ENCODE peak calls at places on chromosomes 1 and 21, in ten cellular contexts. E is cardiac muscle cell; K is naive thymus-derived CD4-positive, alpha-beta T cell; R is mucosa of descending colon; Q is fibroblast of lung; A is MM.1S; W is HCT116; T is uterus; L is mesendoderm; C is aorta. F is an unnamed sample. For H3K4me1, the result is how much of the 10 kb centered on the place peaks cover.

GRCh38 chr1:244603498-244603897 is 49.4 kb upstream of the DESI2 start:
- DNase-seq in L (peak), Q (peak), T (no peak), E (peak), A (peak), W (peak), R (no peak), C (no peak), K (no peak), F (no peak)

GRCh38 chr1:224435318-224435763 is 744 bp upstream of the WDR26 start:
- DNase-seq in E (peak), R (no peak), C (no peak), A (peak), W (no peak), L (peak), K (no peak), T (no peak), Q (peak), F (no peak)

GRCh38 chr1:204255966-204256365 is 42.2 kb upstream of the GOLT1A start:
- DNase-seq in R (no peak), E (peak), A (no peak), L (peak), W (no peak), Q (peak), T (no peak), C (no peak), K (no peak), F (no peak)

GRCh38 chr1:37071829-37072228 is 37.5 kb upstream of the GRIK3 start:
- DNase-seq in A (no peak), E (no peak), L (no peak), Q (no peak), T (no peak), C (no peak), K (no peak), W (no peak), R (no peak), F (no peak)

GRCh38 chr1:204680051-204680450 is 5.5 kb downstream of the LRRN2 start:
- DNase-seq in K (no peak), C (no peak), R (no peak), Q (no peak), T (no peak), L (no peak), W (no peak), E (no peak), A (no peak), F (no peak)

GRCh38 chr21:21232320-21232719 is 234.1 kb downstream of the NCAM2 start:
- DNase-seq in A (peak), R (no peak), T (no peak), L (peak), Q (peak), K (no peak), C (no peak), W (no peak), E (peak), F (no peak)

GRCh38 chr1:16067127-16067768 is 6.2 kb downstream of the FAM131C start:
- DNase-seq in E (no peak), K (no peak), Q (peak), R (peak), W (no peak), A (no peak), L (peak), T (no peak), C (no peak), F (no peak)

GRCh38 chr1:53264048-53264447 is 25.7 kb upstream of the MAGOH start:
- DNase-seq in A (no peak), T (no peak), K (no peak), E (no peak), R (no peak), L (no peak), W (no peak), C (no peak), Q (no peak), F (no peak)

GRCh38 chr1:235923466-235924008 is 56.8 kb upstream of the LYST start:
- DNase-seq in A (peak), Q (no peak), E (peak), T (no peak), K (no peak), C (no peak), R (peak), W (no peak), L (no peak), F (no peak)

GRCh38 chr21:14864211-14865021 is 200.4 kb downstream of the NRIP1 start:
- DNase-seq in T (peak), A (peak), Q (peak), W (no peak), C (peak), R (peak), E (peak), L (peak), K (peak), F (peak)

GRCh38 chr1:70667771-70668170 is 256.7 kb downstream of the CTH start:
- DNase-seq in E (no peak), R (no peak), T (no peak), K (no peak), L (no peak), A (no peak), Q (no peak), C (no peak), W (no peak), F (no peak)

GRCh38 chr1:3772715-3773571 is at the start of gene SMIM1:
- DNase-seq in L (no peak), A (no peak), E (no peak), W (no peak), K (peak), Q (no peak), T (no peak), C (no peak), R (peak), F (peak)

GRCh38 chr1:24641646-24642151 is 1.4 kb upstream of the SRRM1 start:
- DNase-seq in E (peak), T (peak), Q (peak), W (no peak), R (peak), L (peak), K (peak), A (no peak), C (peak), F (peak)

GRCh38 chr1:62198781-62199125 is 4.1 kb downstream of the L1TD1 start:
- DNase-seq in A (no peak), K (no peak), L (peak), E (peak), C (no peak), R (no peak), T (no peak), W (no peak), Q (peak), F (no peak)

GRCh38 chr1:204294371-204294770 is 65.4 kb downstream of the PLEKHA6 start:
- DNase-seq in L (peak), E (peak), K (no peak), T (peak), Q (peak), A (no peak), R (no peak), W (no peak), C (peak), F (peak)

GRCh38 chr1:244665771-244666217 is 12.9 kb downstream of the DESI2 start:
- DNase-seq in L (peak), W (no peak), T (no peak), K (no peak), A (no peak), R (no peak), E (peak), Q (peak), C (no peak), F (no peak)

GRCh38 chr1:119083479-119083878 is 57.0 kb downstream of the WARS2 start:
- DNase-seq in C (no peak), K (no peak), A (no peak), L (no peak), W (no peak), E (no peak), T (no peak), Q (no peak), R (no peak), F (no peak)

GRCh38 chr21:29523646-29524045 is 224.9 kb downstream of the BACH1 start:
- DNase-seq in T (no peak), A (no peak), Q (peak), W (no peak), K (no peak), E (peak), R (no peak), L (no peak), C (no peak), F (no peak)

GRCh38 chr21:17441370-17441769 is 71.5 kb upstream of the CXADR start:
- DNase-seq in T (no peak), Q (peak), R (no peak), W (no peak), E (peak), A (no peak), K (no peak), L (no peak), C (no peak), F (no peak)

GRCh38 chr1:53294557-53294956 is 33.3 kb downstream of the LRP8 start:
- DNase-seq in Q (peak), T (no peak), A (peak), R (no peak), E (peak), W (no peak), L (no peak), K (no peak), C (no peak), F (no peak)

GRCh38 chr1:151882466-151882865 is 26.8 kb downstream of the THEM4 start:
- DNase-seq in A (no peak), K (no peak), W (no peak), Q (no peak), T (no peak), R (no peak), L (no peak), E (no peak), C (no peak), F (no peak)

GRCh38 chr1:238960071-238960470 is 426.3 kb upstream of the CHRM3 start:
- DNase-seq in A (no peak), W (no peak), Q (peak), T (no peak), L (no peak), R (no peak), K (no peak), C (no peak), E (peak), F (no peak)

GRCh38 chr1:170198584-170198983 is 52.8 kb downstream of the NTMT2 start:
- DNase-seq in A (no peak), L (no peak), E (no peak), C (no peak), W (no peak), R (no peak), Q (no peak), K (no peak), T (no peak), F (no peak)

GRCh38 chr21:44953628-44954021 is 13.8 kb downstream of the SLX9 start:
- DNase-seq in T (no peak), R (peak), A (no peak), L (no peak), W (no peak), E (no peak), K (no peak), C (peak), Q (no peak), F (peak)

GRCh38 chr1:26351591-26352337 is 2.2 kb downstream of the CRYBG2 start:
- DNase-seq in T (no peak), R (no peak), A (no peak), E (no peak), Q (peak), W (peak), K (no peak), L (peak), C (no peak), F (no peak)

GRCh38 chr1:76494807-76495206 is 372.5 kb upstream of the ST6GALNAC5 start:
- DNase-seq in K (no peak), T (no peak), R (no peak), W (no peak), Q (peak), E (no peak), A (no peak), C (no peak), L (no peak), F (no peak)

GRCh38 chr1:94590203-94591137 is 48.9 kb upstream of the F3 start:
- DNase-seq in R (no peak), C (no peak), E (no peak), K (no peak), Q (peak), L (no peak), W (no peak), T (peak), A (no peak), F (peak)

GRCh38 chr1:118077331-118078055 is 107.5 kb downstream of the SPAG17 start:
- DNase-seq in L (peak), K (no peak), A (peak), R (no peak), W (peak), T (no peak), Q (peak), E (peak), C (no peak), F (no peak)

GRCh38 chr1:119326251-119326650 is 42.3 kb upstream of the HAO2 start:
- DNase-seq in K (no peak), L (no peak), A (no peak), Q (no peak), C (no peak), E (no peak), R (no peak), T (no peak), W (no peak), F (no peak)

GRCh38 chr1:92989936-92990582 is 28.8 kb upstream of the DIPK1A start:
- DNase-seq in E (no peak), R (no peak), Q (peak), C (no peak), T (no peak), K (no peak), W (no peak), A (no peak), L (no peak), F (no peak)

GRCh38 chr1:100485855-100486258 is 52.1 kb upstream of the GPR88 start:
- DNase-seq in T (no peak), L (no peak), C (no peak), E (no peak), R (no peak), Q (no peak), K (no peak), A (no peak), W (no peak), F (no peak)

GRCh38 chr1:91778964-91779363 is 107.0 kb downstream of the TGFBR3 start:
- DNase-seq in E (no peak), T (no peak), K (no peak), A (no peak), C (no peak), R (no peak), Q (no peak), W (no peak), L (no peak), F (no peak)
- H3K4me1 ChIP-seq in E (under half), T (under half), K (under half), A (under half), C (under half), R (under half), Q (under half), W (under half), L (under half), F (under half)

GRCh38 chr1:41752514-41753170 is 166.1 kb downstream of the HIVEP3 start:
- DNase-seq in A (no peak), Q (no peak), L (no peak), K (no peak), T (no peak), R (no peak), W (no peak), E (no peak), C (no peak), F (no peak)

GRCh38 chr1:41758490-41758889 is 160.2 kb downstream of the HIVEP3 start:
- DNase-seq in L (no peak), K (no peak), E (peak), C (no peak), R (no peak), T (no peak), W (no peak), Q (peak), A (no peak), F (no peak)

GRCh38 chr1:41749992-41750745 is 168.6 kb downstream of the HIVEP3 start:
- DNase-seq in W (no peak), R (peak), K (no peak), Q (no peak), E (no peak), L (no peak), A (no peak), C (peak), T (no peak), F (no peak)

GRCh38 chr1:41751804-41752513 is 166.8 kb downstream of the HIVEP3 start:
- DNase-seq in A (peak), E (peak), C (peak), L (no peak), T (no peak), W (no peak), K (no peak), R (peak), Q (peak), F (no peak)

DNA sequence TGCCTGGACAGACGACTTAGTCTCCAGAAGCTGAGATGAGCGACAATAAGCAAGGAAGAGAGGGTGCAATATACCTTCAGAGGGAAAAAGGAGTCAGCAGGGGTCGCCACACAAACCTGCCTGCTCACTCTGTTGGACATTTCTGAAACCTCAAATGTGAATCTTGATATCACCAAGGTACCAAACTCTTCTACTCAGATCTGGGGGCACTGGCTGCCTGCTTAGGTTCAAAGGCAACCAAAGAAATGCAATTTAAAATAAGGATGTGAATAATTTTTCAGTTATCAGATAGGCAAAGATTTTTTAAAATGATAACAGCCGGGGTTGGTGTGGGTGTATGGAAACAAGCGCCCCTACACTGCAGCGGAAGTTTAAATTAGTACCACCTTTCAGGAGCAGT is 164.2 kb downstream of the HIVEP3 start:
- DNase-seq in C (no peak), Q (no peak), W (no peak), K (no peak), L (no peak), E (no peak), R (no peak), T (no peak), A (no peak), F (no peak)
- H3K4me1 ChIP-seq in C (under half), Q (under half), W (under half), K (under half), L (under half), E (under half), R (under half), T (under half), A (under half), F (under half)

GRCh38 chr1:114753143-114753542 is 4.6 kb downstream of the CSDE1 start:
- DNase-seq in A (no peak), Q (no peak), W (no peak), E (no peak), C (no peak), T (no peak), L (no peak), K (no peak), R (no peak), F (no peak)
- H3K4me1 ChIP-seq in A (under half), Q (under half), W (under half), E (half or more), C (under half), T (under half), L (under half), K (half or more), R (half or more), F (half or more)

GRCh38 chr1:230826166-230826875 is 42.0 kb downstream of the C1orf198 start:
- DNase-seq in W (no peak), C (no peak), L (no peak), A (no peak), K (no peak), T (no peak), Q (no peak), E (peak), R (no peak), F (no peak)
- H3K4me1 ChIP-seq in W (under half), C (under half), L (under half), A (under half), K (under half), T (under half), Q (under half), E (under half), R (under half), F (half or more)

DNA sequence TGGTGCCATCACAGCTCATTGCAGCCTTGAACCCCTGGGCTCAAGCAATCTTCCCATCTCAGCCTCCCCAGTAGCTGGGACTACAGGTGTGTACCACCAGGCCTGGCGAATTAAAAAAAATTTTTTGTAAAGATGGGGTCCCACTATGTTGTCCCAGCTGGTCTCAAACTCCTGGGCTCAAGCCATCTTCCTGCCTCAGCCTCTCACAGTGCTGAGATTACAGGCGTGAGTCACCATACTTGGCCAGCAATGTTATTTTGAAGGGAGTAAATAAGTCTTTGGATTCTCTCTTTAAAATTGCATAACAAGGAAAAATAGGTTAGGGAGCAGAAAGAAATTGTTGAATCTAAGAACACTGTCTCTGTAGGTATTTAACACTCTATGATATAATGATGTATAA is 111.3 kb downstream of the RPS6KC1 start:
- DNase-seq in R (no peak), C (peak), E (peak), L (no peak), Q (peak), A (no peak), K (no peak), T (peak), W (no peak), F (peak)
- H3K4me1 ChIP-seq in R (under half), C (under half), E (under half), L (under half), Q (under half), A (under half), K (under half), T (under half), W (under half), F (under half)

DNA sequence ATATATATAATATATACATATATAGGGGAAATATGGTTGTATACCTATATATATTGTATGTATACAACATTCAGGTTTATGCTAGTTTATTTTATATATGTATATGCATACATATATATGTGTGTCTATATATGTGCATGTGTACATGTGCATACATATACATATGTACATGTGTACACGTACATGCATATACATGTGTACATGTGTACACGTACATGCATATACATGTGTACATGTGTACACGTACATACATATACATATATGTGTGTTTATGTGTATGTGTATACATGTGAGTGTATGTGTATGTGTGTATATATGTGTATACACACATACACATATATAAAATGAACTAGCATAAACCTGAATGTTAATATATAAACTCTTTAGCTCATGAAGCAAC is 220.9 kb downstream of the FAF1 start:
- DNase-seq in L (no peak), Q (no peak), R (no peak), E (no peak), T (no peak), A (no peak), C (no peak), W (no peak), K (no peak), F (no peak)
- H3K4me1 ChIP-seq in L (under half), Q (under half), R (under half), E (under half), T (under half), A (under half), C (under half), W (under half), K (under half), F (under half)

GRCh38 chr1:234756857-234757256 is 146.9 kb upstream of the IRF2BP2 start:
- DNase-seq in A (no peak), T (no peak), K (no peak), W (no peak), Q (no peak), R (no peak), L (no peak), C (no peak), E (no peak), F (no peak)
- H3K4me1 ChIP-seq in A (under half), T (under half), K (under half), W (under half), Q (under half), R (under half), L (under half), C (under half), E (under half), F (under half)

F was measured in psoas muscle.